ENCODE peak calls at places on chromosomes 16 and 17, in four cellular contexts. N is K562, I is prostate gland, R is esophagus muscularis mucosa. M is an unnamed sample.

GRCh38 chr17:17844079-17844478 is 7.3 kb upstream of the SREBF1 start:
- DNase-seq in N (no peak), I (no peak), R (no peak), M (no peak)

GRCh38 chr16:48895142-48895541 is 285.2 kb upstream of the N4BP1 start:
- DNase-seq in N (no peak), I (no peak), R (no peak), M (no peak)

GRCh38 chr17:8469964-8470363 is 34.3 kb downstream of the NDEL1 start:
- DNase-seq in N (no peak), I (no peak), R (no peak), M (no peak)

GRCh38 chr16:78100162-78100467 is 661 bp downstream of the WWOX start:
- DNase-seq in N (no peak), I (no peak), R (no peak), M (no peak)

GRCh38 chr16:24471616-24472015 is 67.8 kb upstream of the RBBP6 start:
- DNase-seq in N (no peak), I (no peak), R (no peak), M (no peak)

GRCh38 chr17:61997649-61998048 is 67.4 kb downstream of the MED13 start:
- DNase-seq in N (no peak), I (peak; percentile 8), R (no peak), M (no peak)

GRCh38 chr17:60135951-60136666 is 13.7 kb upstream of the CA4 start:
- DNase-seq in N (no peak), I (no peak), R (no peak), M (no peak)

GRCh38 chr16:11880047-11880446 is 28.7 kb upstream of the RSL1D1 start:
- DNase-seq in N (no peak), I (no peak), R (no peak), M (no peak)

GRCh38 chr16:1397779-1398178 is 16.7 kb downstream of the UNKL start:
- DNase-seq in N (no peak), I (no peak), R (no peak), M (no peak)

GRCh38 chr17:67725232-67726206 is 7.8 kb downstream of the NOL11 start:
- DNase-seq in N (no peak), I (no peak), R (no peak), M (no peak)

GRCh38 chr16:14399397-14400284 is 230.4 kb downstream of the PARN start:
- DNase-seq in N (no peak), I (no peak), R (no peak), M (no peak)

GRCh38 chr17:44095647-44096496 is 25.3 kb downstream of the G6PC3 start:
- DNase-seq in N (peak; percentile 82), I (no peak), R (no peak), M (no peak)

GRCh38 chr16:11675561-11676511 is 7.6 kb downstream of the SNN start:
- DNase-seq in N (no peak), I (no peak), R (no peak), M (no peak)

GRCh38 chr16:10895053-10895946 is 18.3 kb downstream of the CIITA start:
- DNase-seq in N (peak; percentile 75), I (no peak), R (no peak), M (no peak)

GRCh38 chr17:11900655-11901054 is 96.6 kb downstream of the ZNF18 start:
- DNase-seq in N (no peak), I (no peak), R (no peak), M (no peak)

GRCh38 chr16:31568577-31569359 is 41.1 kb downstream of the AHSP start:
- DNase-seq in N (no peak), I (peak; percentile 11), R (peak; percentile 66), M (no peak)

GRCh38 chr17:31549121-31549524 is 157.6 kb downstream of the RAB11FIP4 start:
- DNase-seq in N (no peak), I (no peak), R (no peak), M (no peak)

GRCh38 chr16:86994651-86995171 is 322.5 kb downstream of the C16orf95 start:
- DNase-seq in N (peak; percentile 33), I (no peak), R (no peak), M (no peak)

GRCh38 chr16:19709381-19710136 is 8.5 kb downstream of the KNOP1 start:
- DNase-seq in N (no peak), I (no peak), R (no peak), M (no peak)

GRCh38 chr16:49280022-49280741 is 1.5 kb downstream of the CBLN1 start:
- DNase-seq in N (no peak), I (no peak), R (peak; percentile 88), M (no peak)

GRCh38 chr16:53864819-53865491 is 161.0 kb downstream of the FTO start:
- DNase-seq in N (no peak), I (no peak), R (no peak), M (no peak)
- TF ChIP-seq POLR2A in N (no peak), I (no peak), R (no peak), M (no peak)

GRCh38 chr17:28947639-28948038 is 3.7 kb downstream of the PHF12 start:
- DNase-seq in N (no peak), I (no peak), R (no peak), M (no peak)

GRCh38 chr17:28944862-28945741 is 6.2 kb downstream of the PHF12 start:
- DNase-seq in N (no peak), I (no peak), R (no peak), M (no peak)

GRCh38 chr17:28944343-28944742 is 7.0 kb downstream of the PHF12 start:
- DNase-seq in N (no peak), I (no peak), R (no peak), M (no peak)

GRCh38 chr17:28948342-28948741 is 3.0 kb downstream of the PHF12 start:
- DNase-seq in N (no peak), I (no peak), R (no peak), M (no peak)

GRCh38 chr17:28946239-28946638 is 5.1 kb downstream of the PHF12 start:
- DNase-seq in N (no peak), I (peak; percentile 65), R (no peak), M (no peak)
- H3K4me1 ChIP-seq in N (peaks cover 11% of the 10 kb centered on the region), I (peaks cover 31% of the 10 kb centered on the region), R (peaks cover 60% of the 10 kb centered on the region), M (peaks cover 72% of the 10 kb centered on the region)

GRCh38 chr16:89319883-89320716 is 102.6 kb downstream of the ZNF778 start:
- DNase-seq in N (peak; percentile 73), I (no peak), R (no peak), M (no peak)
- TF ChIP-seq POLR2AphosphoS5 in N (no peak), I (no peak), R (peak; percentile 47), M (peak; percentile 42)

GRCh38 chr16:70712359-70712758 is 26.5 kb upstream of the MTSS2 start:
- DNase-seq in N (no peak), I (no peak), R (no peak), M (no peak)
- TF ChIP-seq POLR2A in N (no peak), I (no peak), R (no peak), M (no peak)

GRCh38 chr16:85978976-85979375 is 80.0 kb downstream of the IRF8 start:
- DNase-seq in N (no peak), I (no peak), R (no peak), M (no peak)
- H3K4me1 ChIP-seq in N (no peaks in the 10 kb centered on the region), I (no peaks in the 10 kb centered on the region), R (peaks cover under 1% of the 10 kb centered on the region), M (no peaks in the 10 kb centered on the region)

DNA sequence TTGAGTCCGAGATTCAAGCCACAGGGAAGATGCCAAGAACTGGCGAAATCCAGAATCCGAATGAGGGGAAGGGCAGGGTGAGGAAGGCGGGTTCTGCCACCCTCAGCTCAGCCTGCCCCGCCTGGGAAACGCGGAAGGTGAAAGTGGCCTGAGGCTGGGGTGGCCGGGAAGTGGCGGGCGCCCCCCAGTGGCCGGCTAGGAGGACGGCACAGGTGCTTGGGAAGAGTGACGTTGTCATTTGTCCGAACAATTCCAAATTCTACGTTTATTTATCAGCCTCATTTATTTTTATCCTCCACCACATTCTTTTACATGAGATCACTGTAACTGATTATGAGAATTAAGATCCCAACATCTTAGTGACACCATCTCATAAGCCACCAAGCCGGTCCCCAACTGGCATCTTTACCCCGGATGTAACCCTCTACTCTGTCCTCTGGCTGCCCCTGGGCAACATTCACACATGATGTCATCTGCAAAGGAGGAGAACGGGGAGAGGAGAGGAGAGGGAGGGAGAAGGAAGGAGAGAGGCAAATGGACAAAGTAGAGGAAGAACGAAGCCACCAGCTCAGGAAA is 21.3 kb downstream of the SRCIN1 start:
- DNase-seq in N (peak; percentile 85), I (peak; percentile 56), R (no peak), M (no peak)
- TF ChIP-seq POLR2AphosphoS5 in N (no peak), I (peak; percentile 64), R (no peak), M (no peak)